ENCODE peak calls at places on chromosomes 4 and X, in eight cellular contexts. V, Q, I, D, N, P, E and G are unnamed samples. For H3K4me1, the result is how much of the 10 kb centered on the place peaks cover.

GRCh38 chr4:2832981-2833670 is 10.5 kb upstream of the ADD1 start:
- DNase-seq in V (no peak), Q (no peak), I (no peak), D (peak), N (no peak), P (no peak), E (peak), G (no peak)

GRCh38 chr4:177450421-177451107 is 8.3 kb upstream of the AGA start:
- DNase-seq in V (no peak), Q (no peak), I (no peak), D (no peak), N (no peak), P (no peak), E (no peak), G (no peak)

GRCh38 chrX:52422884-52423283 is 54.1 kb downstream of the XAGE2 start:
- DNase-seq in V (no peak), Q (no peak), I (no peak), D (no peak), N (no peak), P (no peak), E (no peak), G (peak)

GRCh38 chrX:7347465-7347864 is 199.5 kb upstream of the PUDP start:
- DNase-seq in V (no peak), Q (no peak), I (no peak), D (no peak), N (no peak), P (no peak), E (no peak), G (no peak)

GRCh38 chr4:602559-602942 is 22.8 kb upstream of the PDE6B start:
- DNase-seq in V (peak), Q (peak), I (no peak), D (no peak), N (peak), P (peak), E (no peak), G (no peak)

GRCh38 chr4:61200991-61201526 is 933 bp downstream of the ADGRL3 start:
- DNase-seq in V (no peak), Q (no peak), I (no peak), D (peak), N (no peak), P (peak), E (no peak), G (no peak)

GRCh38 chr4:123364906-123365305 is 31.7 kb upstream of the SPRY1 start:
- DNase-seq in V (no peak), Q (no peak), I (no peak), D (no peak), N (no peak), P (no peak), E (no peak), G (no peak)

GRCh38 chr4:139028191-139028661 is 12.6 kb downstream of the NOCT start:
- DNase-seq in V (no peak), Q (no peak), I (peak), D (peak), N (no peak), P (no peak), E (no peak), G (no peak)

GRCh38 chr4:76733380-76733779 is 164.6 kb downstream of the SOWAHB start:
- DNase-seq in V (no peak), Q (no peak), I (no peak), D (no peak), N (no peak), P (no peak), E (no peak), G (no peak)

GRCh38 chrX:129013574-129013973 is 509.7 kb downstream of the SMARCA1 start:
- DNase-seq in V (no peak), Q (no peak), I (no peak), D (no peak), N (no peak), P (no peak), E (no peak), G (no peak)

GRCh38 chrX:9942086-9942485 is 25.1 kb upstream of the CLDN34 start:
- DNase-seq in V (peak), Q (peak), I (no peak), D (no peak), N (no peak), P (no peak), E (no peak), G (peak)

GRCh38 chrX:46673596-46673995 is 85.3 kb downstream of the SLC9A7 start:
- DNase-seq in V (no peak), Q (no peak), I (no peak), D (no peak), N (no peak), P (no peak), E (no peak), G (no peak)

GRCh38 chr4:37822220-37822619 is 4.3 kb upstream of the PGM2 start:
- DNase-seq in V (no peak), Q (no peak), I (no peak), D (no peak), N (no peak), P (no peak), E (no peak), G (no peak)

GRCh38 chr4:89123418-89123817 is 12.1 kb downstream of the TIGD2 start:
- DNase-seq in V (no peak), Q (no peak), I (no peak), D (no peak), N (no peak), P (no peak), E (no peak), G (peak)

GRCh38 chrX:150548684-150549083 is 19.7 kb upstream of the MTM1 start:
- DNase-seq in V (no peak), Q (no peak), I (no peak), D (peak), N (no peak), P (no peak), E (no peak), G (peak)

GRCh38 chr4:113756005-113756410 is 5.5 kb downstream of the CAMK2D start:
- DNase-seq in V (no peak), Q (no peak), I (no peak), D (no peak), N (no peak), P (no peak), E (no peak), G (peak)

GRCh38 chr4:71411976-71412375 is 73.2 kb downstream of the SLC4A4 start:
- DNase-seq in V (no peak), Q (no peak), I (no peak), D (no peak), N (no peak), P (no peak), E (no peak), G (no peak)

DNA sequence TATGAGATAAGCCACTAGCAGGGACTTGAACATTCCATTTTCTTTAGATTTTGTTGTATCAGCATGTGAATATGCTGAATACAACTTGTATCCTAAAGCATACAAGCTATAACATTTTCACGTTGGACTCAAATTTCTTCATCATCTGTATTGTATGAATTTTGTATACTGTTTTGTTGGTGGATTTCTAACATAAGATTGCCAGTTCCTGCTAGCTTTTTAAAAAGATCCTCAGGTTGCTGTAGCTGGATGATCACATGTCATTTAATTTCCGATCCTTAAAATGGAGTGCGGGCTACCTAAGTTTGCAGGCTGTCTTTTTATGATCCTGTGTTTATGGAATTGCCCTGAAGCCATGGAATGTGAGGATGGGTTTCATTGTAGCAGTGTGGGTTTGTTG is 6.9 kb downstream of the PDLIM5 start:
- DNase-seq in V (no peak), Q (no peak), I (no peak), D (no peak), N (no peak), P (no peak), E (no peak), G (no peak)
- H3K4me3 ChIP-seq in V (no peak), Q (no peak), I (peak), D (no peak), N (no peak), P (no peak), E (no peak), G (no peak)

GRCh38 chr4:56757821-56758400 is 63.6 kb downstream of the SPINK2 start:
- DNase-seq in V (peak), Q (peak), I (no peak), D (peak), N (peak), P (peak), E (no peak), G (peak)
- H3K4me1 ChIP-seq in V (under half), Q (under half), I (under half), D (under half), N (under half), P (under half), E (under half), G (under half)

GRCh38 chr4:98602270-98602669 is 56.1 kb downstream of the TSPAN5 start:
- DNase-seq in V (no peak), Q (no peak), I (no peak), D (no peak), N (no peak), P (no peak), E (no peak), G (no peak)
- H3K4me3 ChIP-seq in V (no peak), Q (no peak), I (no peak), D (no peak), N (no peak), P (no peak), E (no peak), G (no peak)

GRCh38 chrX:120463241-120463640 is 5.9 kb downstream of the LAMP2 start:
- DNase-seq in V (no peak), Q (no peak), I (no peak), D (no peak), N (no peak), P (no peak), E (no peak), G (no peak)
- H3K4me1 ChIP-seq in V (under half), Q (under half), I (half or more), D (under half), N (under half), P (under half), E (under half), G (under half)

GRCh38 chr4:41930139-41930831 is 4.9 kb upstream of the TMEM33 start:
- DNase-seq in V (no peak), Q (no peak), I (no peak), D (no peak), N (no peak), P (no peak), E (no peak), G (no peak)

GRCh38 chr4:41935652-41936021 is 408 bp downstream of the TMEM33 start:
- DNase-seq in V (peak), Q (peak), I (no peak), D (peak), N (no peak), P (no peak), E (no peak), G (no peak)

GRCh38 chr4:41932988-41933387 is 2.2 kb upstream of the TMEM33 start:
- DNase-seq in V (no peak), Q (no peak), I (no peak), D (no peak), N (no peak), P (no peak), E (no peak), G (no peak)

GRCh38 chr4:41934813-41935651 is at the start of gene TMEM33:
- DNase-seq in V (peak), Q (peak), I (peak), D (peak), N (peak), P (peak), E (peak), G (peak)

GRCh38 chr4:41933997-41934812 is 1.0 kb upstream of the TMEM33 start:
- DNase-seq in V (no peak), Q (no peak), I (no peak), D (peak), N (peak), P (no peak), E (no peak), G (no peak)
- H3K4me3 ChIP-seq in V (peak), Q (peak), I (peak), D (no peak), N (peak), P (peak), E (peak), G (peak)

GRCh38 chr4:81509822-81510221 is 38.1 kb upstream of the RASGEF1B start:
- DNase-seq in V (no peak), Q (no peak), I (no peak), D (no peak), N (no peak), P (no peak), E (no peak), G (no peak)
- H3K4me1 ChIP-seq in V (under half), Q (under half), I (under half), D (under half), N (under half), P (under half), E (under half), G (under half)

DNA sequence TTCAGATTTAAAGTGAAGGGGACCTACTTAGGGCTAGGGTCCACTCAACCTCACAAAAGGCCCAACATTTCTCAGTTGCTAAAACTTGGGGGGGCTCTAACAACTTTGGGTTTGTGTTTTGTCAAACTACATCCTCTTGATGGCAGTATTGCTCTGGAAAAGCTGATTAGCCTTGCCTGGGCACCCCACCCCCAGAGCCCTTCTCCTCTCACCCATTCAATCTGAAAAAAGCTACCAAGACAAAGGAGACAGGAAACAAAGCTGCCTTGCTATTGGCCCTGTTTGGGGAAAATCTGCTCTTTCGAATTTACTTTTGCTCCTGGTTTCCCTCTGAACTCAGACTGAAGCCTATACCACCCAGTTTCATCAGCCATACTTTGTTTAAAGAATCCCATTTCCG is 195.2 kb upstream of the STK26 start:
- DNase-seq in V (peak), Q (peak), I (no peak), D (no peak), N (no peak), P (peak), E (no peak), G (peak)
- H3K4me3 ChIP-seq in V (no peak), Q (no peak), I (no peak), D (no peak), N (no peak), P (peak), E (no peak), G (no peak)

GRCh38 chr4:173573286-173573685 is 43.3 kb upstream of the HAND2 start:
- DNase-seq in V (no peak), Q (no peak), I (no peak), D (no peak), N (no peak), P (no peak), E (no peak), G (no peak)
- H3K4me1 ChIP-seq in V (under half), Q (under half), I (under half), D (under half), N (under half), P (under half), E (under half), G (under half)

GRCh38 chrX:148499638-148500427 is 584 bp upstream of the AFF2 start:
- DNase-seq in V (no peak), Q (no peak), I (no peak), D (no peak), N (no peak), P (no peak), E (peak), G (no peak)

GRCh38 chrX:148501121-148502066 is 977 bp downstream of the AFF2 start:
- DNase-seq in V (peak), Q (peak), I (peak), D (no peak), N (no peak), P (peak), E (peak), G (no peak)

GRCh38 chrX:148504412-148504950 is 4.1 kb downstream of the AFF2 start:
- DNase-seq in V (no peak), Q (no peak), I (no peak), D (no peak), N (no peak), P (peak), E (no peak), G (no peak)

GRCh38 chrX:148498067-148498466 is 2.4 kb upstream of the AFF2 start:
- DNase-seq in V (no peak), Q (no peak), I (no peak), D (no peak), N (no peak), P (no peak), E (no peak), G (no peak)

GRCh38 chrX:148500428-148501120 is at the start of gene AFF2:
- DNase-seq in V (peak), Q (peak), I (peak), D (no peak), N (no peak), P (peak), E (peak), G (peak)
- H3K4me3 ChIP-seq in V (peak), Q (peak), I (peak), D (no peak), N (peak), P (peak), E (peak), G (peak)

GRCh38 chr4:184288451-184289178 is 70.9 kb upstream of the ENPP6 start:
- DNase-seq in V (peak), Q (no peak), I (no peak), D (no peak), N (no peak), P (no peak), E (no peak), G (no peak)
- H3K4me1 ChIP-seq in V (under half), Q (under half), I (under half), D (under half), N (under half), P (under half), E (under half), G (under half)